ENCODE peak calls at places on chromosomes 6 and 20, in seven cellular contexts. N is stomach, K is G401, Q is AG08395, D is NCI-H187 treated with DMSO at 0.1 percent for 48 hours, Z is ovary, T is endothelial cell. U is an unnamed sample.

GRCh38 chr6:169263836-169264608 is 10.4 kb upstream of the THBS2 start:
- DNase-seq in Q (peak), N (no peak), Z (no peak), T (no peak), D (no peak), K (peak), U (no peak)

GRCh38 chr20:16407251-16408067 is 165.8 kb downstream of the KIF16B start:
- DNase-seq in D (no peak), Z (no peak), K (no peak), N (no peak), T (no peak), Q (no peak), U (no peak)

GRCh38 chr6:144898052-144898689 is 613.0 kb downstream of the UTRN start:
- DNase-seq in D (no peak), N (no peak), Q (peak), Z (no peak), K (no peak), T (no peak), U (no peak)

GRCh38 chr6:140546640-140547039 is 1172.2 kb upstream of the CITED2 start:
- DNase-seq in N (no peak), D (no peak), K (no peak), T (no peak), Z (no peak), Q (peak), U (no peak)

GRCh38 chr20:26208296-26209091 is 511.8 kb upstream of the ZNF337 start:
- DNase-seq in Z (no peak), N (no peak), K (no peak), D (no peak), Q (peak), T (peak), U (peak)

GRCh38 chr20:59131541-59132285 is 31.9 kb upstream of the ZNF831 start:
- DNase-seq in D (no peak), Q (no peak), K (no peak), Z (no peak), N (no peak), T (no peak), U (no peak)

GRCh38 chr6:84738996-84739865 is 25.2 kb downstream of the TBX18 start:
- DNase-seq in T (no peak), D (no peak), N (no peak), Z (no peak), Q (no peak), K (no peak), U (no peak)

GRCh38 chr6:28775405-28776129 is 148.2 kb downstream of the TRIM27 start:
- DNase-seq in Q (no peak), K (no peak), Z (no peak), T (no peak), D (no peak), N (no peak), U (no peak)

GRCh38 chr20:21378259-21378658 is 19.1 kb downstream of the NKX2-4 start:
- DNase-seq in N (no peak), K (no peak), Q (no peak), T (no peak), Z (no peak), D (no peak), U (no peak)

GRCh38 chr6:88982720-88983119 is 19.3 kb upstream of the RNGTT start:
- DNase-seq in N (peak), Q (peak), T (no peak), Z (peak), D (peak), K (peak), U (peak)

GRCh38 chr6:145139451-145139850 is 595.9 kb downstream of the EPM2A start:
- DNase-seq in D (no peak), K (no peak), N (no peak), Z (no peak), T (no peak), Q (peak), U (no peak)

GRCh38 chr6:44269921-44270525 is at the start of gene TMEM151B:
- DNase-seq in N (no peak), Z (peak), D (no peak), T (no peak), Q (no peak), K (peak), U (no peak)

GRCh38 chr6:143023695-143024094 is 37.0 kb upstream of the AIG1 start:
- DNase-seq in N (no peak), Q (no peak), K (no peak), T (no peak), D (no peak), Z (no peak), U (no peak)

GRCh38 chr6:13076575-13076974 is 251.8 kb downstream of the TBC1D7 start:
- DNase-seq in Q (no peak), K (no peak), T (no peak), N (no peak), Z (no peak), D (no peak), U (no peak)

GRCh38 chr6:41518118-41518517 is 28.1 kb upstream of the FOXP4 start:
- DNase-seq in K (no peak), Z (no peak), N (peak), D (no peak), Q (no peak), T (no peak), U (no peak)

GRCh38 chr6:33599413-33599911 is 19.4 kb upstream of the BAK1 start:
- DNase-seq in T (no peak), K (no peak), N (peak), D (no peak), Z (no peak), Q (no peak), U (no peak)

GRCh38 chr20:49233226-49233625 is 14.0 kb downstream of the DDX27 start:
- DNase-seq in K (no peak), N (no peak), Z (no peak), T (no peak), Q (no peak), D (no peak), U (no peak)

GRCh38 chr6:170088349-170088951 is 202.4 kb downstream of the DLL1 start:
- DNase-seq in N (peak), T (no peak), Q (no peak), Z (no peak), D (no peak), K (no peak), U (no peak)

GRCh38 chr6:158095031-158095430 is 73.0 kb downstream of the SERAC1 start:
- DNase-seq in Z (no peak), N (no peak), T (no peak), K (no peak), D (no peak), Q (no peak), U (no peak)

GRCh38 chr6:106381871-106382270 is 21.4 kb downstream of the CRYBG1 start:
- DNase-seq in T (no peak), D (no peak), N (no peak), Z (no peak), K (no peak), Q (peak), U (no peak)

GRCh38 chr6:167221408-167222201 is 63.8 kb upstream of the GPR31 start:
- DNase-seq in Z (no peak), T (no peak), Q (no peak), K (peak), N (no peak), D (no peak), U (no peak)

GRCh38 chr6:195861-196360 is 96.4 kb upstream of the DUSP22 start:
- DNase-seq in Z (peak), Q (peak), D (no peak), N (no peak), K (peak), T (no peak), U (peak)

GRCh38 chr6:33415831-33416230 is 2.1 kb downstream of the CUTA start:
- DNase-seq in Q (no peak), T (no peak), N (no peak), D (no peak), K (no peak), Z (no peak), U (no peak)